ENCODE peak calls at places on chromosomes 5 and 9, in six cellular contexts. One of them, this sample, is unnamed.

GRCh38 chr5:94908889-94909480 is 290.5 kb downstream of the SLF1 start:
- DNase-seq in CD8-positive, alpha-beta T cell: no peak
- DNase-seq in bronchial epithelial cell: peak
- DNase-seq in foreskin fibroblast: peak
- DNase-seq in IMR-90: peak
- DNase-seq in fibroblast of pulmonary artery: peak
- DNase-seq in this sample: no peak

GRCh38 chr9:264231-264630 is 49.6 kb downstream of the DOCK8 start:
- DNase-seq in foreskin fibroblast: no peak
- DNase-seq in IMR-90: no peak
- DNase-seq in bronchial epithelial cell: no peak
- DNase-seq in fibroblast of pulmonary artery: no peak
- DNase-seq in CD8-positive, alpha-beta T cell: no peak
- DNase-seq in this sample: no peak

GRCh38 chr5:1460054-1460682 is 14.9 kb upstream of the SLC6A3 start:
- DNase-seq in CD8-positive, alpha-beta T cell: no peak
- DNase-seq in foreskin fibroblast: no peak
- DNase-seq in bronchial epithelial cell: no peak
- DNase-seq in IMR-90: no peak
- DNase-seq in fibroblast of pulmonary artery: no peak
- DNase-seq in this sample: no peak

GRCh38 chr5:73963021-73963420 is 337.0 kb downstream of the ARHGEF28 start:
- DNase-seq in CD8-positive, alpha-beta T cell: no peak
- DNase-seq in bronchial epithelial cell: peak
- DNase-seq in IMR-90: no peak
- DNase-seq in foreskin fibroblast: no peak
- DNase-seq in fibroblast of pulmonary artery: peak
- DNase-seq in this sample: no peak

GRCh38 chr9:16147726-16148125 is 594.9 kb downstream of the CCDC171 start:
- DNase-seq in fibroblast of pulmonary artery: no peak
- DNase-seq in IMR-90: no peak
- DNase-seq in CD8-positive, alpha-beta T cell: no peak
- DNase-seq in bronchial epithelial cell: no peak
- DNase-seq in foreskin fibroblast: no peak
- DNase-seq in this sample: no peak

GRCh38 chr9:136050706-136051567 is 44.2 kb downstream of the NACC2 start:
- DNase-seq in bronchial epithelial cell: peak
- DNase-seq in CD8-positive, alpha-beta T cell: no peak
- DNase-seq in fibroblast of pulmonary artery: no peak
- DNase-seq in foreskin fibroblast: no peak
- DNase-seq in IMR-90: peak
- DNase-seq in this sample: no peak

GRCh38 chr9:136741885-136742568 is 713 bp downstream of the LCN10 start:
- DNase-seq in foreskin fibroblast: no peak
- DNase-seq in bronchial epithelial cell: no peak
- DNase-seq in fibroblast of pulmonary artery: no peak
- DNase-seq in IMR-90: no peak
- DNase-seq in CD8-positive, alpha-beta T cell: no peak
- DNase-seq in this sample: no peak

GRCh38 chr5:58666598-58667595 is 84.0 kb downstream of the RAB3C start:
- DNase-seq in foreskin fibroblast: no peak
- DNase-seq in IMR-90: no peak
- DNase-seq in fibroblast of pulmonary artery: peak
- DNase-seq in CD8-positive, alpha-beta T cell: no peak
- DNase-seq in bronchial epithelial cell: no peak
- DNase-seq in this sample: no peak

GRCh38 chr5:81817980-81818379 is 67.1 kb upstream of the SSBP2 start:
- DNase-seq in fibroblast of pulmonary artery: no peak
- DNase-seq in IMR-90: no peak
- DNase-seq in bronchial epithelial cell: no peak
- DNase-seq in CD8-positive, alpha-beta T cell: no peak
- DNase-seq in foreskin fibroblast: no peak
- DNase-seq in this sample: no peak

GRCh38 chr9:107636596-107637405 is 147.2 kb upstream of the KLF4 start:
- DNase-seq in bronchial epithelial cell: no peak
- DNase-seq in foreskin fibroblast: peak
- DNase-seq in fibroblast of pulmonary artery: peak
- DNase-seq in IMR-90: peak
- DNase-seq in CD8-positive, alpha-beta T cell: no peak
- DNase-seq in this sample: no peak

GRCh38 chr5:133818031-133818431 is 150.4 kb downstream of the C5orf15 start:
- DNase-seq in bronchial epithelial cell: peak
- DNase-seq in foreskin fibroblast: no peak
- DNase-seq in IMR-90: peak
- DNase-seq in CD8-positive, alpha-beta T cell: no peak
- DNase-seq in fibroblast of pulmonary artery: peak
- DNase-seq in this sample: no peak

GRCh38 chr9:135517407-135517822 is 3.8 kb upstream of the LCN1 start:
- DNase-seq in foreskin fibroblast: no peak
- DNase-seq in IMR-90: no peak
- DNase-seq in bronchial epithelial cell: no peak
- DNase-seq in CD8-positive, alpha-beta T cell: no peak
- DNase-seq in fibroblast of pulmonary artery: no peak
- DNase-seq in this sample: no peak

GRCh38 chr9:19404278-19405075 is 4.3 kb upstream of the ACER2 start:
- DNase-seq in foreskin fibroblast: no peak
- DNase-seq in IMR-90: no peak
- DNase-seq in CD8-positive, alpha-beta T cell: no peak
- DNase-seq in bronchial epithelial cell: peak
- DNase-seq in fibroblast of pulmonary artery: no peak
- DNase-seq in this sample: no peak

GRCh38 chr5:80070338-80071056 is 35.3 kb downstream of the THBS4 start:
- DNase-seq in bronchial epithelial cell: no peak
- DNase-seq in CD8-positive, alpha-beta T cell: no peak
- DNase-seq in foreskin fibroblast: peak
- DNase-seq in IMR-90: peak
- DNase-seq in fibroblast of pulmonary artery: no peak
- DNase-seq in this sample: no peak

GRCh38 chr9:25845867-25846266 is 167.6 kb upstream of the TUSC1 start:
- DNase-seq in CD8-positive, alpha-beta T cell: no peak
- DNase-seq in fibroblast of pulmonary artery: no peak
- DNase-seq in IMR-90: no peak
- DNase-seq in bronchial epithelial cell: no peak
- DNase-seq in foreskin fibroblast: no peak
- DNase-seq in this sample: no peak

GRCh38 chr5:23591250-23591649 is 83.8 kb downstream of the PRDM9 start:
- DNase-seq in foreskin fibroblast: no peak
- DNase-seq in bronchial epithelial cell: no peak
- DNase-seq in CD8-positive, alpha-beta T cell: no peak
- DNase-seq in IMR-90: no peak
- DNase-seq in fibroblast of pulmonary artery: no peak
- DNase-seq in this sample: no peak

GRCh38 chr5:172149073-172149472 is 39.0 kb downstream of the STK10 start:
- DNase-seq in foreskin fibroblast: peak
- DNase-seq in IMR-90: peak
- DNase-seq in fibroblast of pulmonary artery: peak
- DNase-seq in CD8-positive, alpha-beta T cell: no peak
- DNase-seq in bronchial epithelial cell: no peak
- DNase-seq in this sample: no peak

GRCh38 chr5:36724429-36725332 is 118.3 kb downstream of the SLC1A3 start:
- DNase-seq in fibroblast of pulmonary artery: no peak
- DNase-seq in CD8-positive, alpha-beta T cell: peak
- DNase-seq in bronchial epithelial cell: no peak
- DNase-seq in foreskin fibroblast: no peak
- DNase-seq in IMR-90: no peak
- DNase-seq in this sample: peak

DNA sequence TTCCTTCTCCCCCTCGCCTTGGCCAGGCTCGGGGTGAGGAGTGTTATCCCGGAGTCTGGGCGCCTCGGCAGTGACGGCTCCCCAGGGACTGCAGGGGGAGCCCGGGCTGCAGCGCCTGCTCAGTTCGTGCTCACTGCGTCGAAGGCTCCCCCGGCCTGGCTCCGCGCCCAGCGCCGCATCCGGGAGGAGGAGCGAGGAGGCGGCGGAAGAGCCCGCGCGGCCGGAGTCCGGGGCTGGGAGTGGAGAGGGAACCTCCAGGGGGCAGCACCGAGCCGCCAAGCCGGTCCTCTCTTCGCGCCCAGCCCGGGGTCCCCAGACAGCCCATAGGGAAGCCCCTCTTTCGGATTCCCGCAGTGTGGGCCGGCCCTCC is 1.3 kb upstream of the EGR1 start:
- DNase-seq in CD8-positive, alpha-beta T cell: peak
- DNase-seq in IMR-90: peak
- DNase-seq in bronchial epithelial cell: peak
- DNase-seq in foreskin fibroblast: peak
- DNase-seq in fibroblast of pulmonary artery: peak
- DNase-seq in this sample: peak
- TF ChIP-seq CTCF in CD8-positive, alpha-beta T cell: peak
- TF ChIP-seq CTCF in IMR-90: no peak
- TF ChIP-seq CTCF in bronchial epithelial cell: peak
- TF ChIP-seq CTCF in foreskin fibroblast: peak
- TF ChIP-seq CTCF in fibroblast of pulmonary artery: peak
- TF ChIP-seq CTCF in this sample: peak

GRCh38 chr5:111425205-111425604 is 87.1 kb downstream of the STARD4 start:
- DNase-seq in bronchial epithelial cell: no peak
- DNase-seq in fibroblast of pulmonary artery: no peak
- DNase-seq in foreskin fibroblast: no peak
- DNase-seq in CD8-positive, alpha-beta T cell: no peak
- DNase-seq in IMR-90: no peak
- DNase-seq in this sample: no peak
- TF ChIP-seq CTCF in bronchial epithelial cell: no peak
- TF ChIP-seq CTCF in fibroblast of pulmonary artery: no peak
- TF ChIP-seq CTCF in foreskin fibroblast: no peak
- TF ChIP-seq CTCF in CD8-positive, alpha-beta T cell: no peak
- TF ChIP-seq CTCF in IMR-90: no peak
- TF ChIP-seq CTCF in this sample: no peak

GRCh38 chr5:54844905-54845566 is 140.4 kb downstream of the ESM1 start:
- DNase-seq in IMR-90: peak
- DNase-seq in CD8-positive, alpha-beta T cell: no peak
- DNase-seq in fibroblast of pulmonary artery: peak
- DNase-seq in foreskin fibroblast: peak
- DNase-seq in bronchial epithelial cell: peak
- DNase-seq in this sample: no peak
- TF ChIP-seq CTCF in IMR-90: peak
- TF ChIP-seq CTCF in CD8-positive, alpha-beta T cell: peak
- TF ChIP-seq CTCF in fibroblast of pulmonary artery: peak
- TF ChIP-seq CTCF in foreskin fibroblast: peak
- TF ChIP-seq CTCF in bronchial epithelial cell: peak
- TF ChIP-seq CTCF in this sample: peak

DNA sequence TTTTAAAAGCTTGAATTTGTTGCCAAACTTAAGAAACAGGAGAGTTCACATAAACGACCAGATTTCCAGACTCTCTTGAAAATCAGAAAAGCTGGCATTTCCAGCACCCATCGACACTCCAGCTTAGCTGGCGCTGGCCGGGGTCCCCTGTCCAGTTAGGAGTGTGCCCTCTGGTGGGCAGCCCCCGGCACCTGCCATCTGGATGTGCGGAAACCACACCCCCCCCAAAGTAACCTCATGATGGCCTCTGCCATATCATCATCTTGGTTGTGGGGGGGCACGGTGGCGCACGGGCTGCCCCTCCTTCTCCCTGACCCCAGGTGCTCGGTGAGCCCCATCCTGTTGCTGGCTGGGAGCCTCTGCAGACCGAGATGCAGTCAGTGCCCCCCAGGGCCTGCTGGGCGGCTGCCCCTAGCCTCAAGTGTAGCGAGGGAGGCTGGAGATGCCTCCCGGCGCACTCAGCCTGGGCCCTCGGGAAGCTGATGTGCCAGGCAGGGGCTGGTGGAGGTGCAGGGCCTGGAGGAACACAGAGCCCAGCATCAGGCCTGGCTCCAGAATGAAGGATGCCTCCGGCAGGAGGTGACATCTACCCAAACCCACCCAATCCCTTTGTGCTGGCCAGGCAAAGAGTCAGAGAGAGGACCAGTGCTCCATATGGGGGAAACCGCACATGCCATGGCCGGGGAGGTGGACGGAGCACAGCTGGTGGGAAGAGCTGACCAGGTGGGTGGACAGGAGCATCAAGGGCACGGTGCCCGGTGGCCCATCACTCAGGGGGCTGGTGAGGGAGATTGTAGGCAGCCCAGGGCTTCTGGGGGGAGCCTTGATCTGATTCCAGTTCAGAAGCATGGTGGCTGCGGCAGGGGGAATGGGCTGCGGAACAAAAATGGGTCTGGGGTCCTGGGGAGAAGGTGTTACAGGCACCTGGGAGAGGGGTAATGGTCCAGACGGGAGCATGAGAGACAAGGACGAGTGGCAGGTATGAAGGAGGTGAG is 70.6 kb downstream of the ADAMTS2 start:
- DNase-seq in IMR-90: no peak
- DNase-seq in fibroblast of pulmonary artery: no peak
- DNase-seq in bronchial epithelial cell: no peak
- DNase-seq in CD8-positive, alpha-beta T cell: no peak
- DNase-seq in foreskin fibroblast: no peak
- DNase-seq in this sample: no peak
- TF ChIP-seq CTCF in IMR-90: peak
- TF ChIP-seq CTCF in fibroblast of pulmonary artery: peak
- TF ChIP-seq CTCF in bronchial epithelial cell: no peak
- TF ChIP-seq CTCF in CD8-positive, alpha-beta T cell: no peak
- TF ChIP-seq CTCF in foreskin fibroblast: peak
- TF ChIP-seq CTCF in this sample: no peak

DNA sequence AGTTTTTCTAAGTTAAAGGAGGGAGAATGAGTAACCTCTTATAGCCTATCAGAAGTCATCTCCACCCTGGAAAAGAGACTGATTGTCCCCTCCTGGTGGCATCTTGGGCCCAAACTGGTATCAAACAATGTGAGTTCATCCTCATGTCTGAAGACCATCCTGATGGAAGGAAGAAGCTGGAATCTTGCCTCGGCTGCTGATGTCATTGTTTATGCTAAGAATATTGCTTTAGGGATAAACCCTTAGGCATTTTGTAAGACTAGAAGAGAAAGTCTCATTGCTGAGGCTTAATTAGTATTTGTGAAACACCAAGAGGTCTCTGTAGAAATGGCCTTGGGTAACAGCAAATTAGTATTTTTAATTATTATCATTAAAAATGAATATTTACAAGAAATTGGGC is 65.7 kb upstream of the KCNN2 start:
- DNase-seq in foreskin fibroblast: peak
- DNase-seq in fibroblast of pulmonary artery: no peak
- DNase-seq in CD8-positive, alpha-beta T cell: no peak
- DNase-seq in bronchial epithelial cell: no peak
- DNase-seq in IMR-90: peak
- DNase-seq in this sample: no peak
- TF ChIP-seq CTCF in foreskin fibroblast: no peak
- TF ChIP-seq CTCF in fibroblast of pulmonary artery: no peak
- TF ChIP-seq CTCF in CD8-positive, alpha-beta T cell: no peak
- TF ChIP-seq CTCF in bronchial epithelial cell: no peak
- TF ChIP-seq CTCF in IMR-90: no peak
- TF ChIP-seq CTCF in this sample: no peak

GRCh38 chr9:88672874-88673695 is 138.1 kb downstream of the NXNL2 start:
- DNase-seq in IMR-90: no peak
- DNase-seq in foreskin fibroblast: no peak
- DNase-seq in fibroblast of pulmonary artery: no peak
- DNase-seq in bronchial epithelial cell: no peak
- DNase-seq in CD8-positive, alpha-beta T cell: no peak
- DNase-seq in this sample: no peak
- TF ChIP-seq CTCF in IMR-90: no peak
- TF ChIP-seq CTCF in foreskin fibroblast: no peak
- TF ChIP-seq CTCF in fibroblast of pulmonary artery: no peak
- TF ChIP-seq CTCF in bronchial epithelial cell: no peak
- TF ChIP-seq CTCF in CD8-positive, alpha-beta T cell: no peak
- TF ChIP-seq CTCF in this sample: no peak

GRCh38 chr5:14090290-14090689 is 52.9 kb upstream of the TRIO start:
- DNase-seq in fibroblast of pulmonary artery: no peak
- DNase-seq in IMR-90: no peak
- DNase-seq in CD8-positive, alpha-beta T cell: no peak
- DNase-seq in bronchial epithelial cell: no peak
- DNase-seq in foreskin fibroblast: no peak
- DNase-seq in this sample: no peak
- TF ChIP-seq CTCF in fibroblast of pulmonary artery: no peak
- TF ChIP-seq CTCF in IMR-90: no peak
- TF ChIP-seq CTCF in CD8-positive, alpha-beta T cell: no peak
- TF ChIP-seq CTCF in bronchial epithelial cell: no peak
- TF ChIP-seq CTCF in foreskin fibroblast: no peak
- TF ChIP-seq CTCF in this sample: no peak

This sample was measured in esophagus squamous epithelium.